ENCODE peak calls at places on chromosomes 7 and 10, in six cellular contexts. N is GM19239, D is retina, S is Calu3, W is skeletal muscle cell, G is NCI-H774. V is an unnamed sample.
A peak's percentile ranks its signal among the peaks of the same experiment; 100 is the strongest.

GRCh38 chr10:132959296-132959961 is 17.1 kb upstream of the CFAP46 start:
- DNase-seq in G (no peak), W (no peak), N (no peak), D (no peak), S (no peak), V (peak; percentile 24)

GRCh38 chr7:87100326-87100725 is 40.9 kb upstream of the ELAPOR2 start:
- DNase-seq in W (no peak), D (no peak), G (no peak), N (no peak), S (no peak), V (no peak)

GRCh38 chr7:135946289-135947055 is 30.7 kb downstream of the MTPN start:
- DNase-seq in D (no peak), G (no peak), S (no peak), N (no peak), W (no peak), V (no peak)

GRCh38 chr7:95609277-95609971 is 13.1 kb upstream of the PDK4 start:
- DNase-seq in D (no peak), G (peak; percentile 57), S (no peak), W (no peak), N (no peak), V (no peak)

GRCh38 chr7:6260291-6261183 is 11.9 kb downstream of the CYTH3 start:
- DNase-seq in G (no peak), N (no peak), D (no peak), W (no peak), S (no peak), V (no peak)

GRCh38 chr10:132606031-132606491 is 68.5 kb downstream of the INPP5A start:
- DNase-seq in S (no peak), G (no peak), W (no peak), N (no peak), D (no peak), V (no peak)

GRCh38 chr7:144821069-144821468 is 14.8 kb downstream of the TPK1 start:
- DNase-seq in N (no peak), S (no peak), G (no peak), D (no peak), W (no peak), V (peak; percentile 42)

GRCh38 chr7:127582361-127582760 is 3.0 kb downstream of the GCC1 start:
- DNase-seq in D (no peak), W (no peak), N (no peak), S (no peak), G (no peak), V (no peak)

GRCh38 chr7:96989241-96989858 is 16.0 kb upstream of the DLX6 start:
- DNase-seq in G (no peak), D (peak; percentile 48), S (no peak), N (no peak), W (no peak), V (no peak)

GRCh38 chr10:65204999-65205398 is 1683.8 kb downstream of the REEP3 start:
- DNase-seq in S (no peak), D (no peak), N (no peak), G (no peak), W (no peak), V (no peak)

GRCh38 chr10:31604141-31604540 is 285.1 kb downstream of the ZEB1 start:
- DNase-seq in S (no peak), W (peak; percentile 73), D (no peak), N (no peak), G (no peak), V (no peak)

GRCh38 chr10:21077681-21078080 is 180.6 kb upstream of the NEBL start:
- DNase-seq in S (no peak), G (no peak), W (no peak), D (no peak), N (no peak), V (no peak)

GRCh38 chr10:46070749-46071148 is 24.7 kb upstream of the MSMB start:
- DNase-seq in W (no peak), S (no peak), D (no peak), N (no peak), G (no peak), V (no peak)

GRCh38 chr7:19117081-19117869 is at the start of gene TWIST1:
- DNase-seq in D (peak; percentile 54), S (peak; percentile 18), G (peak; percentile 51), W (peak; percentile 90), N (peak; percentile 24), V (peak; percentile 60)

V was measured in GM13976.